ENCODE peak calls at places on chromosome 20, in four cellular contexts. C is GM03348, M is D341Med, K is prostate gland. F is an unnamed sample.

GRCh38 chr20:62804632-62805364 is at the start of gene OGFR:
- DNase-seq in C (peak; percentile 95), M (peak; percentile 89), K (peak; percentile 62), F (no peak)

GRCh38 chr20:41050361-41051019 is 21.9 kb downstream of the TOP1 start:
- DNase-seq in K (no peak), C (peak; percentile 57), M (no peak), F (no peak)

GRCh38 chr20:50580016-50580747 is 70.0 kb downstream of the PTPN1 start:
- DNase-seq in M (peak; percentile 87), C (peak; percentile 86), K (peak; percentile 50), F (peak; percentile 59)

GRCh38 chr20:47754946-47755652 is 30.2 kb downstream of the SULF2 start:
- DNase-seq in C (no peak), M (no peak), K (no peak), F (no peak)

GRCh38 chr20:33947709-33948295 is 45.9 kb upstream of the RALY start:
- DNase-seq in M (peak; percentile 78), K (no peak), C (no peak), F (peak; percentile 68)

GRCh38 chr20:44911264-44911921 is 1.5 kb downstream of the PABPC1L start:
- DNase-seq in M (peak; percentile 74), C (peak; percentile 61), K (peak; percentile 16), F (peak; percentile 65)

GRCh38 chr20:59780494-59781185 is 152.8 kb downstream of the SYCP2 start:
- DNase-seq in C (no peak), K (no peak), M (peak; percentile 3), F (no peak)

GRCh38 chr20:37760322-37760721 is 66.5 kb downstream of the CTNNBL1 start:
- DNase-seq in K (no peak), C (no peak), M (no peak), F (no peak)

GRCh38 chr20:25005661-25006060 is 13.1 kb upstream of the APMAP start:
- DNase-seq in C (no peak), K (no peak), M (no peak), F (no peak)

GRCh38 chr20:57048027-57048869 is 218.2 kb downstream of the BMP7 start:
- DNase-seq in C (peak; percentile 62), K (no peak), M (peak; percentile 78), F (no peak)

GRCh38 chr20:8492182-8492581 is 360.1 kb downstream of the PLCB1 start:
- DNase-seq in K (no peak), C (no peak), M (no peak), F (no peak)

GRCh38 chr20:8094415-8094818 is 37.6 kb upstream of the PLCB1 start:
- DNase-seq in M (no peak), K (peak; percentile 96), C (no peak), F (no peak)

GRCh38 chr20:25437153-25437581 is 29.7 kb downstream of the GINS1 start:
- DNase-seq in C (no peak), K (no peak), M (no peak), F (no peak)

GRCh38 chr20:35523298-35523888 is 6.1 kb downstream of the C20orf173 start:
- DNase-seq in M (peak; percentile 59), C (peak; percentile 61), K (no peak), F (peak; percentile 54)

GRCh38 chr20:53677447-53678314 is 84.0 kb upstream of the ZNF217 start:
- DNase-seq in M (no peak), C (peak; percentile 31), K (no peak), F (peak; percentile 78)

GRCh38 chr20:16261733-16262277 is 311.4 kb downstream of the KIF16B start:
- DNase-seq in K (no peak), C (no peak), M (no peak), F (no peak)

GRCh38 chr20:460707-461106 is 1.6 kb downstream of the TBC1D20 start:
- DNase-seq in K (peak; percentile 21), C (peak; percentile 52), M (no peak), F (no peak)

GRCh38 chr20:63627129-63627699 is 313 bp upstream of the GMEB2 start:
- DNase-seq in K (peak; percentile 93), C (peak; percentile 99), M (peak; percentile 98), F (peak; percentile 96)

GRCh38 chr20:45959126-45959525 is 12.9 kb downstream of the ZNF335 start:
- DNase-seq in K (no peak), M (no peak), C (no peak), F (no peak)

GRCh38 chr20:33370296-33370695 is 31.0 kb downstream of the CDK5RAP1 start:
- DNase-seq in K (no peak), M (no peak), C (no peak), F (no peak)

GRCh38 chr20:36491901-36492617 is 49.3 kb upstream of the MYL9 start:
- DNase-seq in C (peak; percentile 50), K (peak; percentile 37), M (no peak), F (no peak)

GRCh38 chr20:19121463-19121862 is 91.0 kb upstream of the SLC24A3 start:
- DNase-seq in M (no peak), K (no peak), C (no peak), F (no peak)

GRCh38 chr20:4814696-4815252 is 93.1 kb downstream of the PRND start:
- DNase-seq in C (no peak), M (no peak), K (no peak), F (no peak)

GRCh38 chr20:60718743-60719142 is 533.3 kb upstream of the CDH4 start:
- DNase-seq in C (no peak), M (peak; percentile 44), K (no peak), F (no peak)

GRCh38 chr20:43477193-43477592 is 19.5 kb downstream of the SRSF6 start:
- DNase-seq in K (no peak), C (no peak), M (no peak), F (no peak)

GRCh38 chr20:47727909-47728361 is 57.3 kb downstream of the SULF2 start:
- DNase-seq in C (no peak), K (no peak), M (no peak), F (no peak)

GRCh38 chr20:544153-544725 is 649 bp upstream of the CSNK2A1 start:
- DNase-seq in C (no peak), M (no peak), K (no peak), F (no peak)

GRCh38 chr20:25493748-25494505 is 86.5 kb downstream of the GINS1 start:
- DNase-seq in K (no peak), C (no peak), M (no peak), F (no peak)